ENCODE peak calls at places on chromosomes 3 and 15, in five cellular contexts. R, Q, T, S and W are unnamed samples.

GRCh38 chr3:182508896-182509295 is 284.4 kb upstream of the ATP11B start:
- DNase-seq in R (no peak), Q (no peak), T (no peak), S (no peak), W (no peak)

GRCh38 chr3:88219138-88219792 is 69.5 kb downstream of the C3orf38 start:
- DNase-seq in R (peak), Q (peak), T (peak), S (no peak), W (no peak)

GRCh38 chr3:24493951-24494615 is 567 bp downstream of the THRB start:
- DNase-seq in R (peak), Q (no peak), T (peak), S (peak), W (no peak)

GRCh38 chr15:64635486-64635815 is 139.9 kb downstream of the RBPMS2 start:
- DNase-seq in R (peak), Q (peak), T (no peak), S (no peak), W (peak)

GRCh38 chr3:197425485-197426131 is 127.2 kb upstream of the DLG1 start:
- DNase-seq in R (no peak), Q (no peak), T (no peak), S (no peak), W (no peak)

GRCh38 chr3:184171562-184171961 is 3.1 kb upstream of the AP2M1 start:
- DNase-seq in R (no peak), Q (peak), T (no peak), S (no peak), W (no peak)

GRCh38 chr15:36468746-36469145 is 110.7 kb upstream of the CDIN1 start:
- DNase-seq in R (peak), Q (peak), T (no peak), S (no peak), W (peak)

GRCh38 chr3:27900316-27900715 is 178.2 kb upstream of the EOMES start:
- DNase-seq in R (no peak), Q (no peak), T (no peak), S (no peak), W (no peak)

GRCh38 chr3:106428565-106428994 is 559.8 kb upstream of the CBLB start:
- DNase-seq in R (peak), Q (peak), T (peak), S (peak), W (peak)

GRCh38 chr15:48945386-48945785 is 18.3 kb downstream of the SHC4 start:
- DNase-seq in R (no peak), Q (no peak), T (no peak), S (no peak), W (no peak)

GRCh38 chr3:126447456-126448106 is 28.1 kb downstream of the ZXDC start:
- DNase-seq in R (peak), Q (no peak), T (no peak), S (no peak), W (peak)

GRCh38 chr3:143814358-143814968 is 33.8 kb downstream of the SLC9A9 start:
- DNase-seq in R (no peak), Q (no peak), T (no peak), S (peak), W (no peak)

GRCh38 chr3:16171825-16172224 is 2.7 kb upstream of the GALNT15 start:
- DNase-seq in R (no peak), Q (no peak), T (no peak), S (no peak), W (no peak)

GRCh38 chr3:39414421-39414907 is 7.9 kb downstream of the RPSA start:
- DNase-seq in R (no peak), Q (no peak), T (no peak), S (no peak), W (no peak)

GRCh38 chr3:188526057-188526456 is 372.1 kb downstream of the LPP start:
- DNase-seq in R (peak), Q (no peak), T (no peak), S (peak), W (no peak)

GRCh38 chr3:187678869-187679268 is 8.7 kb upstream of the SST start:
- DNase-seq in R (peak), Q (peak), T (peak), S (no peak), W (no peak)

GRCh38 chr15:75843618-75844610 is 667 bp downstream of the UBE2Q2 start:
- DNase-seq in R (peak), Q (peak), T (peak), S (peak), W (no peak)

GRCh38 chr3:45054196-45054857 is 28.2 kb downstream of the CLEC3B start:
- DNase-seq in R (peak), Q (peak), T (no peak), S (no peak), W (peak)

GRCh38 chr3:45055411-45056143 is 29.5 kb downstream of the CLEC3B start:
- DNase-seq in R (peak), Q (peak), T (peak), S (no peak), W (peak)

GRCh38 chr3:45057557-45057956 is 31.5 kb downstream of the CLEC3B start:
- DNase-seq in R (no peak), Q (no peak), T (no peak), S (no peak), W (no peak)

GRCh38 chr3:45056608-45057301 is 30.7 kb downstream of the CLEC3B start:
- DNase-seq in R (no peak), Q (no peak), T (no peak), S (no peak), W (no peak)

GRCh38 chr3:45055032-45055410 is 28.9 kb downstream of the CLEC3B start:
- DNase-seq in R (peak), Q (peak), T (no peak), S (no peak), W (no peak)
- H3K4me3 ChIP-seq in R (no peak), Q (no peak), T (no peak), S (no peak), W (no peak)

DNA sequence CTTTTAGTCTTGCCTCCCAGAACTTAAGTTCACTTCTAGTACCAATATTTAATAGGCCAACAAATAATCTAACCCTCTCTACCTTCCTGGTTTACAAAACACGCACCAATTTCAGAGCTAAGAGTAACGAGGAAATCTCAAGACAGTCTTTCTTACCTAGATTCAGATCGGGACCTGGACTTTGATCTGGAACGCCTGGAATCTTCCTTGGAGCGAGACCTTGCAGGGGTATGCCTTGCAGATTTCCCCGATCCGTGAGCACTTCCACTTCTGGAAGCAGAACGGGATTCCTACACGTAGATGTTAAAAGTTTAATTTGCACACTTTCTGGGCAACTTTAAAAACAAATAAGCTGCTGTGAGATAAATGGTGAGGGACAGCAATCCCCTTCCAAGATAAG is 11.4 kb downstream of the TRA2B start:
- DNase-seq in R (no peak), Q (no peak), T (no peak), S (no peak), W (no peak)
- H3K4me3 ChIP-seq in R (no peak), Q (no peak), T (no peak), S (peak), W (no peak)

GRCh38 chr3:105274536-105274935 is 92.2 kb upstream of the ALCAM start:
- DNase-seq in R (no peak), Q (no peak), T (no peak), S (no peak), W (peak)
- H3K4me3 ChIP-seq in R (no peak), Q (no peak), T (no peak), S (no peak), W (no peak)

GRCh38 chr15:26890451-26890850 is 23.6 kb downstream of the GABRA5 start:
- DNase-seq in R (no peak), Q (no peak), T (no peak), S (no peak), W (no peak)

GRCh38 chr15:26892119-26892518 is 25.3 kb downstream of the GABRA5 start:
- DNase-seq in R (no peak), Q (no peak), T (no peak), S (no peak), W (no peak)

GRCh38 chr15:26890988-26891387 is 24.1 kb downstream of the GABRA5 start:
- DNase-seq in R (no peak), Q (no peak), T (no peak), S (no peak), W (no peak)

GRCh38 chr15:26892678-26893077 is 25.8 kb downstream of the GABRA5 start:
- DNase-seq in R (no peak), Q (no peak), T (no peak), S (no peak), W (no peak)

GRCh38 chr15:26891448-26891881 is 24.6 kb downstream of the GABRA5 start:
- DNase-seq in R (peak), Q (peak), T (peak), S (no peak), W (peak)
- H3K4me3 ChIP-seq in R (peak), Q (peak), T (no peak), S (no peak), W (peak)

GRCh38 chr3:123069021-123069381 is 2.2 kb downstream of the PDIA5 start:
- DNase-seq in R (no peak), Q (no peak), T (no peak), S (no peak), W (no peak)
- H3K4me3 ChIP-seq in R (peak), Q (no peak), T (peak), S (no peak), W (peak)